ENCODE peak calls at places on chromosome 16, in eight cellular contexts. S is heart left ventricle, H is BJ, E is ovary, C is AG04450, K is psoas muscle, J is left ventricle myocardium inferior, N is MM.1S. A is an unnamed sample.

GRCh38 chr16:90048347-90048722 is 28.8 kb downstream of the PRDM7 start:
- DNase-seq in C (no peak), K (no peak), N (no peak), J (no peak), H (no peak), S (no peak), E (no peak), A (no peak)

GRCh38 chr16:20507280-20507679 is 56.0 kb downstream of the ACSM2A start:
- DNase-seq in E (no peak), H (no peak), C (no peak), S (no peak), J (no peak), N (no peak), K (no peak), A (no peak)

GRCh38 chr16:12300946-12301500 is 324.5 kb downstream of the SNX29 start:
- DNase-seq in K (no peak), C (no peak), S (no peak), E (no peak), J (no peak), H (no peak), N (no peak), A (no peak)

GRCh38 chr16:88799569-88800276 is 3.9 kb upstream of the CDT1 start:
- DNase-seq in K (peak; percentile 38), E (no peak), N (peak; percentile 63), S (no peak), H (no peak), C (no peak), J (no peak), A (no peak)

GRCh38 chr16:14409563-14409962 is 220.5 kb downstream of the PARN start:
- DNase-seq in K (peak; percentile 67), N (no peak), S (no peak), J (no peak), H (peak; percentile 97), E (peak; percentile 24), C (peak; percentile 86), A (peak; percentile 88)

GRCh38 chr16:85553436-85554113 is 59.5 kb upstream of the GSE1 start:
- DNase-seq in J (peak; percentile 75), K (peak; percentile 83), E (peak; percentile 66), H (no peak), S (peak; percentile 90), N (peak; percentile 48), C (no peak), A (no peak)

GRCh38 chr16:67030221-67030962 is 1.4 kb downstream of the CBFB start:
- DNase-seq in S (no peak), H (no peak), C (no peak), J (no peak), N (no peak), E (no peak), K (no peak), A (no peak)

GRCh38 chr16:88002749-88003148 is 51.5 kb downstream of the BANP start:
- DNase-seq in C (no peak), K (no peak), J (no peak), S (no peak), E (no peak), N (no peak), H (no peak), A (no peak)

GRCh38 chr16:88461291-88462269 is 8.5 kb downstream of the ZFPM1 start:
- DNase-seq in C (no peak), E (no peak), S (no peak), H (no peak), K (no peak), J (no peak), N (no peak), A (no peak)

GRCh38 chr16:8564934-8565345 is 25.4 kb downstream of the TMEM114 start:
- DNase-seq in J (no peak), N (no peak), S (no peak), K (no peak), H (no peak), E (no peak), C (no peak), A (no peak)

GRCh38 chr16:54430491-54431030 is 144.0 kb upstream of the IRX3 start:
- DNase-seq in E (no peak), S (no peak), K (no peak), J (no peak), C (no peak), N (no peak), H (peak; percentile 84), A (peak; percentile 48)

GRCh38 chr16:27149986-27150385 is 53.3 kb upstream of the KDM8 start:
- DNase-seq in N (peak; percentile 64), K (no peak), C (no peak), J (no peak), E (no peak), S (no peak), H (no peak), A (no peak)

GRCh38 chr16:22813946-22814325 is at the start of gene HS3ST2:
- DNase-seq in C (no peak), H (no peak), S (peak; percentile 70), K (peak; percentile 61), J (peak; percentile 35), E (no peak), N (no peak), A (peak; percentile 45)

GRCh38 chr16:68358951-68359350 is 48.1 kb downstream of the PRMT7 start:
- DNase-seq in E (no peak), C (no peak), K (no peak), H (no peak), S (no peak), J (no peak), N (no peak), A (no peak)

GRCh38 chr16:84446596-84447392 is 57.7 kb downstream of the MEAK7 start:
- DNase-seq in C (no peak), E (no peak), S (no peak), K (no peak), H (no peak), J (no peak), N (no peak), A (no peak)

GRCh38 chr16:7025616-7026190 is 306.9 kb upstream of the RBFOX1 start:
- DNase-seq in H (no peak), C (no peak), J (peak; percentile 58), K (peak; percentile 74), N (peak; percentile 34), S (peak; percentile 74), E (peak; percentile 25), A (peak; percentile 12)

GRCh38 chr16:86663691-86664517 is 85.6 kb downstream of the FOXL1 start:
- DNase-seq in J (no peak), C (no peak), K (no peak), H (no peak), S (no peak), E (no peak), N (no peak), A (peak; percentile 54)

GRCh38 chr16:23877107-23878070 is 41.6 kb downstream of the PRKCB start:
- DNase-seq in E (no peak), C (no peak), N (no peak), H (no peak), S (no peak), J (no peak), K (no peak), A (no peak)

GRCh38 chr16:81797443-81797842 is 18.4 kb downstream of the PLCG2 start:
- DNase-seq in N (peak; percentile 47), E (no peak), S (no peak), J (no peak), C (no peak), H (no peak), K (no peak), A (no peak)

GRCh38 chr16:24915019-24915418 is 69.3 kb downstream of the SLC5A11 start:
- DNase-seq in S (no peak), H (no peak), C (no peak), K (no peak), E (no peak), N (no peak), J (no peak), A (no peak)

GRCh38 chr16:64182985-64183384 is 938.9 kb downstream of the CDH11 start:
- DNase-seq in K (no peak), N (no peak), J (no peak), S (no peak), E (no peak), H (no peak), C (no peak), A (no peak)

GRCh38 chr16:72986011-72986410 is 61.9 kb downstream of the ZFHX3 start:
- DNase-seq in N (no peak), H (no peak), E (peak; percentile 53), S (no peak), K (peak; percentile 91), J (peak; percentile 82), C (no peak), A (no peak)

GRCh38 chr16:11100239-11100750 is 155.7 kb downstream of the SOCS1 start:
- DNase-seq in S (no peak), J (peak; percentile 62), K (peak; percentile 75), H (peak; percentile 90), C (peak; percentile 94), E (peak; percentile 76), N (no peak), A (no peak)

GRCh38 chr16:73210686-73211085 is 162.8 kb upstream of the ZFHX3 start:
- DNase-seq in C (no peak), K (no peak), S (no peak), N (no peak), E (no peak), H (no peak), J (no peak), A (no peak)

GRCh38 chr16:67312450-67313118 is 14.0 kb downstream of the KCTD19 start:
- DNase-seq in S (no peak), E (no peak), C (no peak), K (no peak), N (no peak), H (no peak), J (no peak), A (no peak)

GRCh38 chr16:57480127-57480753 is 6.1 kb downstream of the DOK4 start:
- DNase-seq in H (no peak), J (peak; percentile 63), N (no peak), K (peak; percentile 71), C (no peak), S (peak; percentile 74), E (peak; percentile 53), A (no peak)
- TF ChIP-seq CTCF in H (no peak), J (no peak), N (no peak), K (no peak), C (no peak), S (no peak), E (no peak), A (no peak)

DNA sequence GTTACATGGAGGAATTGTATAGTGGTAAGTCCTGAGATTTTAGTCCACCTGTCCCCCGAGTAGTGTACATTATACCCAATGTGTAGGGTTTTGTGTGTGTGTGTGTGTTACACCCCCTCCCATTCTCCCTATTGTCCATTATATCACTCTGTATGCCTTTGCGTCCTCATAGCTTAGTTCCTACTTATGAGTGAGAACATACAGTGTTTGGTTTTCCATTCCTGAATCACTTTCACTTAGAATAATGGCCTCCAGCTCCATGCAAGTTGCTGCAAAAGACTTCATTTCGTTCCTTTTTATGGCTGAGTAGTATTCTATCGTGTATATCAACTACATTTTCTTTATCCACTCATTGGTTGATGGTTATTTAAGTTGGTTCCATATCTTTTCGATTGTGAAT is 635 bp upstream of the FA2H start:
- DNase-seq in E (no peak), K (no peak), S (no peak), N (no peak), C (no peak), J (no peak), H (no peak), A (no peak)
- H3K4me3 ChIP-seq in E (no peak overlapping the region), K (peak overlapping the region; percentile 61), S (no peak overlapping the region), N (peak overlapping the region; percentile 53), C (no peak overlapping the region), J (peak overlapping the region; percentile 64), H (no peak overlapping the region), A (peak overlapping the region; percentile 37)

GRCh38 chr16:31385680-31386079 is 7.5 kb upstream of the ITGAD start:
- DNase-seq in S (no peak), N (no peak), J (no peak), E (no peak), C (no peak), H (no peak), K (no peak), A (peak; percentile 26)
- H3K27me3 ChIP-seq in S (no peaks in the 10 kb centered on the region), N (peaks cover 5% of the 10 kb centered on the region), J (peaks cover 57% of the 10 kb centered on the region), E (no peaks in the 10 kb centered on the region), C (peaks cover 5% of the 10 kb centered on the region), H (peaks cover 1% of the 10 kb centered on the region), K (no peaks in the 10 kb centered on the region), A (no peaks in the 10 kb centered on the region)

GRCh38 chr16:30534368-30535105 is at the start of gene ZNF747:
- DNase-seq in S (peak; percentile 96), J (peak; percentile 94), H (no peak), N (peak; percentile 92), C (no peak), K (peak; percentile 97), E (peak; percentile 94), A (peak; percentile 68)
- TF ChIP-seq CTCF in S (no peak), J (peak; percentile 7), H (no peak), N (peak; percentile 12), C (no peak), K (peak; percentile 0), E (no peak), A (no peak)

A was measured in bronchial epithelial cell.